ENCODE peak calls at places on chromosome 16, in six cellular contexts. X, B, Q, M, A and O are unnamed samples.

GRCh38 chr16:3149630-3150345 is 15.0 kb downstream of the ZNF213 start:
- DNase-seq in X (peak), B (no peak), Q (peak), M (peak), A (peak), O (peak)

GRCh38 chr16:5176505-5176904 is 78.9 kb upstream of the EEF2KMT start:
- DNase-seq in X (no peak), B (no peak), Q (no peak), M (no peak), A (no peak), O (no peak)

GRCh38 chr16:17369441-17369951 is 101.3 kb downstream of the XYLT1 start:
- DNase-seq in X (peak), B (no peak), Q (peak), M (peak), A (peak), O (peak)

GRCh38 chr16:69618721-69619120 is 53.0 kb downstream of the NFAT5 start:
- DNase-seq in X (no peak), B (no peak), Q (no peak), M (no peak), A (no peak), O (no peak)

GRCh38 chr16:27285676-27286196 is 17.2 kb upstream of the NSMCE1 start:
- DNase-seq in X (no peak), B (peak), Q (peak), M (peak), A (peak), O (no peak)

GRCh38 chr16:10662212-10662611 is 32.5 kb downstream of the TEKT5 start:
- DNase-seq in X (no peak), B (no peak), Q (no peak), M (no peak), A (no peak), O (no peak)

GRCh38 chr16:11370084-11370931 is 25.0 kb downstream of the RMI2 start:
- DNase-seq in X (peak), B (no peak), Q (no peak), M (no peak), A (no peak), O (no peak)

GRCh38 chr16:55567382-55567781 is 898 bp downstream of the CAPNS2 start:
- DNase-seq in X (no peak), B (no peak), Q (no peak), M (no peak), A (peak), O (no peak)

GRCh38 chr16:87936375-87937230 is at the start of gene CA5A:
- DNase-seq in X (no peak), B (no peak), Q (no peak), M (no peak), A (no peak), O (no peak)

GRCh38 chr16:87842209-87842869 is 27.0 kb downstream of the SLC7A5 start:
- DNase-seq in X (no peak), B (no peak), Q (no peak), M (no peak), A (no peak), O (no peak)

GRCh38 chr16:64362193-64362592 is 759.7 kb downstream of the CDH11 start:
- DNase-seq in X (no peak), B (no peak), Q (no peak), M (no peak), A (no peak), O (no peak)

GRCh38 chr16:4290236-4290830 is 17.5 kb upstream of the TFAP4 start:
- DNase-seq in X (peak), B (peak), Q (no peak), M (no peak), A (peak), O (no peak)

GRCh38 chr16:87047221-87048037 is 269.8 kb downstream of the C16orf95 start:
- DNase-seq in X (no peak), B (no peak), Q (no peak), M (no peak), A (no peak), O (no peak)

GRCh38 chr16:3175157-3176153 is 12.5 kb upstream of the OR1F1 start:
- DNase-seq in X (no peak), B (no peak), Q (no peak), M (no peak), A (peak), O (no peak)

GRCh38 chr16:2056681-2057407 is 9.1 kb downstream of the TSC2 start:
- DNase-seq in X (no peak), B (no peak), Q (no peak), M (no peak), A (no peak), O (no peak)
- TF ChIP-seq CTCF in X (no peak), B (no peak), Q (no peak), M (no peak), A (peak), O (no peak)

GRCh38 chr16:85750021-85750826 is 672 bp downstream of the C16orf74 start:
- DNase-seq in X (peak), B (no peak), Q (no peak), M (peak), A (peak), O (no peak)
- TF ChIP-seq CTCF in X (no peak), B (no peak), Q (no peak), M (no peak), A (peak), O (no peak)

DNA sequence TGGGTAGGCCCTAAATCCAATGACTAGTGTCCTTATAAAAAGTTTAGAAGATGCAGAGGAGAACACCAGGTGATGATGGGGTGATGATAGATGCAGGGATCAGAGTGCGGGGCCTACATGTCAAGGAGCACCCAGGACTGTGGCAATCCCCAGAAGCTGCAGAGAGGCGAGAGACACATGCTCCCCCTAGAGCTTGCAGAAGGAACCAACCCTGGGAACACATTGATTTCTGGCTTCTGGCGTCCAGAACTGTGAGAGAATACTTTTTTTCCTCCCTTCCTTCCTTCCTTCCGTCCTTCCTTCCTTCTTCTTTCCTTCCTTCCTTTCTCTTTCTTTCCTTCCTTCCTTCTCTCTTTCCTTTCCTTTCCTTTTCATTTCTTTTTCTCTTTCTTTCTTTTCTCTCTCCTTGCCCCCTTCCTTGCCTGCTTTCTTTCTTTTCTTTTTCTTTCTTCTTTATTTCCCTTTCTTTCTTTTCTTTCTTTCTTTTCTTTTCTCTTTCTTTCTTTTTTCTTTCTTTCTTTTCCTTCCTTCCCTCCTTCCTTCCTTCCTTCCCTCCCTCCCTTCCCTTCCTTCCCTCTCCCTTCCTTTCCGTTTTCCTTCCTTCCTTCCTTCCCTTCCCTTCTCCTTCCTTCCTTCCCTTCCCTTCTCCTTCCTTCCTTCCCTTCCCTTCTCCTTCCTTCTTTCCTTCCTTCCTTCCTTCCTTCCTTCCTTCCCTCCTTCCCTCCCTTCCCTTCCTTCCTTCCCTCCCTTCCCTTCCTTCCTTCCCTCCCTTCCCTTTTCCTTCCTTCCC is 134.3 kb downstream of the HAPSTR1 start:
- DNase-seq in X (peak), B (no peak), Q (no peak), M (no peak), A (peak), O (no peak)
- TF ChIP-seq CTCF in X (peak), B (no peak), Q (no peak), M (peak), A (no peak), O (no peak)

DNA sequence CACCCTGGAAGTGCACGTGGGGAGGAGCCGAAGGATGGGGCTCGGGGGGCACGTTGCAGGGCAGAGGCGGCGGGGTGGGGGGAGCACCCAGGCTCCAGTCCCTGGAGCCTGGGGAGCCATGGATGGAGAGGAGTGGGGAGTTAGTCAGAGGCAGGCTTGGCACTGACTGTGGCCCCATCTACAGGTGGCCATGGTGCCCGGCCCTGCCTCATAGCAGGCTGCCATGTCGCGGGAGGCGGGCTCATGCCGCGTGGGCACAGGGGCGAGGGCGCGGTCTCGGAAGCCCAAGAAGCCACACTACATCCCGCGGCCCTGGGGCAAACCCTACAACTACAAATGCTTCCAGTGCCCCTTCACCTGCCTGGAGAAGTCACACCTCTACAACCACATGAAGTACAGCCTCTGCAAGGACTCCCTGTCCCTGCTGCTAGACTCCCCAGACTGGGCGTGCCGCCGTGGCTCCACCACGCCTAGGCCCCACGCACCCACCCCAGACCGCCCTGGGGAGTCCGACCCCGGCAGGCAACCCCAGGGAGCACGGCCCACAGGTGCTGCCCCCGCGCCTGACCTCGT is 3.0 kb downstream of the PRR35 start:
- DNase-seq in X (no peak), B (no peak), Q (no peak), M (no peak), A (no peak), O (no peak)
- TF ChIP-seq CTCF in X (no peak), B (no peak), Q (no peak), M (no peak), A (no peak), O (no peak)